ENCODE peak calls at places on chromosomes 12 and 14, in five cellular contexts. M is foreskin fibroblast, N is psoas muscle, G is tibial artery, V is AG04449. T is an unnamed sample.
A peak's percentile ranks its signal among the peaks of the same experiment; 100 is the strongest.

GRCh38 chr12:114636723-114637480 is 47.1 kb downstream of the TBX3 start:
- DNase-seq in M (peak; percentile 24), N (no peak), G (no peak), V (no peak), T (no peak)

GRCh38 chr12:52216107-52216506 is 16.9 kb upstream of the KRT7 start:
- DNase-seq in M (no peak), N (no peak), G (peak; percentile 19), V (no peak), T (no peak)

GRCh38 chr12:110555509-110556406 is 27.4 kb downstream of the PPTC7 start:
- DNase-seq in M (peak; percentile 70), N (no peak), G (no peak), V (peak; percentile 45), T (peak; percentile 64)

GRCh38 chr14:90087433-90087832 is 25.6 kb downstream of the KCNK13 start:
- DNase-seq in M (peak; percentile 21), N (peak; percentile 30), G (peak; percentile 63), V (no peak), T (no peak)

GRCh38 chr14:87705439-87705896 is 287.5 kb downstream of the GALC start:
- DNase-seq in M (no peak), N (no peak), G (no peak), V (no peak), T (no peak)

GRCh38 chr14:96830946-96831345 is 33.8 kb downstream of the VRK1 start:
- DNase-seq in M (no peak), N (no peak), G (no peak), V (no peak), T (no peak)

GRCh38 chr14:95297832-95298231 is 21.9 kb downstream of the CLMN start:
- DNase-seq in M (no peak), N (no peak), G (no peak), V (no peak), T (no peak)

GRCh38 chr14:23147676-23148075 is 28.6 kb upstream of the CEBPE start:
- DNase-seq in M (peak; percentile 20), N (no peak), G (no peak), V (no peak), T (no peak)

GRCh38 chr12:109677323-109677722 is 36.3 kb upstream of the FAM222A start:
- DNase-seq in M (no peak), N (no peak), G (no peak), V (no peak), T (no peak)

GRCh38 chr12:3225154-3225795 is 148.1 kb downstream of the TSPAN9 start:
- DNase-seq in M (no peak), N (no peak), G (no peak), V (no peak), T (no peak)

GRCh38 chr14:89340782-89341181 is 76.3 kb downstream of the FOXN3 start:
- DNase-seq in M (no peak), N (no peak), G (no peak), V (no peak), T (no peak)

GRCh38 chr12:105721051-105721825 is 390.7 kb downstream of the C12orf75 start:
- DNase-seq in M (no peak), N (no peak), G (no peak), V (no peak), T (no peak)

GRCh38 chr14:93725002-93725582 is 63.2 kb downstream of the PRIMA1 start:
- DNase-seq in M (no peak), N (no peak), G (peak; percentile 2), V (no peak), T (no peak)

GRCh38 chr14:98714604-98715003 is 557.4 kb downstream of the BCL11B start:
- DNase-seq in M (no peak), N (no peak), G (no peak), V (no peak), T (no peak)

GRCh38 chr14:59190372-59190771 is 1.9 kb downstream of the DAAM1 start:
- DNase-seq in M (peak; percentile 3), N (no peak), G (no peak), V (no peak), T (no peak)

GRCh38 chr14:99644723-99645544 is at the start of gene HHIPL1:
- DNase-seq in M (peak; percentile 23), N (peak; percentile 42), G (no peak), V (no peak), T (no peak)

GRCh38 chr12:85394809-85395208 is 114.8 kb downstream of the ALX1 start:
- DNase-seq in M (no peak), N (no peak), G (no peak), V (no peak), T (no peak)

GRCh38 chr14:66094001-66094727 is 392.0 kb upstream of the CCDC196 start:
- DNase-seq in M (no peak), N (no peak), G (no peak), V (no peak), T (no peak)

GRCh38 chr14:66104486-66104885 is 381.7 kb upstream of the CCDC196 start:
- DNase-seq in M (no peak), N (no peak), G (no peak), V (no peak), T (no peak)

GRCh38 chr14:66099451-66099850 is 386.7 kb upstream of the CCDC196 start:
- DNase-seq in M (no peak), N (no peak), G (no peak), V (no peak), T (no peak)

GRCh38 chr14:66101662-66102061 is 384.5 kb upstream of the CCDC196 start:
- DNase-seq in M (no peak), N (no peak), G (no peak), V (no peak), T (no peak)

GRCh38 chr14:66099931-66100330 is 386.2 kb upstream of the CCDC196 start:
- DNase-seq in M (no peak), N (no peak), G (no peak), V (no peak), T (no peak)
- TF ChIP-seq CTCF in M (no peak), N (no peak), G (no peak), V (no peak), T (no peak)

DNA sequence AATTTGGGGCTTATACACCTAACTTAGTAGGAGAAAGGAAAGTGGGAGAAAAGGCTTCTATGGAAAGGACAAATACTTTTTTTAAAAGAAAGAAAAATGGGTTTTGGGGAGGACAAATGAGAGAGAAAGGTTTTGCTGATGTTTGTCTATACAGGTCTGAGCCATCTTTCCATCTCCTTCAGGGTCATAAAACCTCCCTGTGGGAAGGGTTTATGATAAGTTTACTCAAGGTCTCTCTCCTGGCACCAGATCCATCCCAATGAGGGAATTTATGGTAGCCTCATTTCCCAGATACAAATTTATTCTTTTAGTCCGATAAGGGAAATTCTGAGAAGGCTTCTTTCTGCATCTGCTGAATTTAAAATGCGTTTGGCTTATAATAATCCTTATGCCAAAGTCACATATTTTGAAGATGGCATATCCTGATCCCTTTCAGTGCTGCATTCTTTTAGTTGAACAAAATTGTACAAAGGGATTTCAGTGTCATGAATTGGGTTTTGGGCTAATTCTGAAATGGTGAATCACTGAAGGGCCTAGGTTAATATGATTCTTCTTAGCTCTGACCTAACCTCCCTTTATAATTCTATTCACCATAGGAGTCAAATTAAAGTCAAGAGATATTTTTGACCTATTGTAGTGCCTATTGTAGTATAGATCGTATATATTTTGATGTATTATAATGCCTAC is 173.5 kb upstream of the DYRK2 start:
- DNase-seq in M (peak; percentile 6), N (no peak), G (no peak), V (no peak), T (no peak)
- TF ChIP-seq CTCF in M (no peak), N (no peak), G (no peak), V (no peak), T (no peak)

DNA sequence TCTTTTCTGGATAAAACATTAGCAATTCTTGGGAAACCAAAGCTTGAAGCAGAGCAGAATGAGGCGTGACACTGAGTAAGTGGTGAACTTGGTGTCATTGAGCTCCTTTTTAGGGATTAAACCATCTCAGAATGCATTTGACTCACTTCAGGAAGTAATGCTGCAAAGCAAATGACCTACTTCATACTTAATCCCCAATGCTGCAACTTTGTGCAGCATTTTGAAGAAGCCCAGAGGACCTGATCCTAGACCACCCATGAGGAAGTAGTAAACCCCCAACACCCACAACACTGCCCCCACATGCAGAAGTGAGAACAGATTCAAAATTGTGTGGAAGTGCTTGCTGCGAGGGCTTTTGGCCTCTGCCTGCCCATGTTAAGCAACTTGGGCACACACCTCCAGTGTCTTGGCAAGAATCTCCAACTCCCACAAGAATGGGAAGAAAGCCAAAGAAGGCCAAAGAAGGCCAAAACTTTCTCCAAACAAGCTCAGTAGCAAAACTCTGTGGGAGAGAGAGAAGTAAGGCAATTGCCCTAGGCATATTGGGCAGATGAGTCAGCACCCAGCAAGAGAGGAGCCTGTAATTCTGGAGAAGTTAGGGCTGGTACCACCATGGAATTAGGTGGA is 69.2 kb upstream of the ETV6 start:
- DNase-seq in M (peak; percentile 73), N (no peak), G (peak; percentile 42), V (peak; percentile 80), T (peak; percentile 73)
- TF ChIP-seq CTCF in M (no peak), N (no peak), G (no peak), V (no peak), T (no peak)

DNA sequence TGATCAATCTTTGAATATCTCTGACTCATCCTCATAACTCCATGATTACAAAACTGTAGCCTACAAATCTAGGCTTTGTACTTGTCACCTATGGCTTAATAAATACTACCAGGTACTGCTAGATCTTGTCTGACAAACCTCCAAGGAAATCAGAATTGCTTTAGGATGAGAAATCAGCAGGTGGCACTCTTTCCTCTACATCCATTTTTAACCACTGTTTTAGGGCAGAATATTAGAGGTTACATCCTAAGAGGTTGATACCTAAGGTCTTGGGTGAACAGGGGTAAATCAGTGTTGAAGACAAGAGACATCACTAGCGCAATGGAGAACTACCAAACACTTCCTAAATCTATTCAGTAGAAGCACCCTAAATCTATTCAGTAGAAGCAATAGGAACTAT is 63.1 kb upstream of the SOX5 start:
- DNase-seq in M (no peak), N (no peak), G (no peak), V (no peak), T (no peak)
- TF ChIP-seq CTCF in M (no peak), N (no peak), G (no peak), V (no peak), T (peak; percentile 25)

GRCh38 chr12:89769483-89769818 is 60.8 kb upstream of the ATP2B1 start:
- DNase-seq in M (no peak), N (no peak), G (no peak), V (no peak), T (no peak)
- TF ChIP-seq CTCF in M (no peak), N (no peak), G (no peak), V (no peak), T (no peak)